ENCODE peak calls at places on chromosomes 13 and 19, in nine cellular contexts. One of them, this sample, is unnamed.

GRCh38 chr19:57088125-57088524 is 31.7 kb upstream of the USP29 start:
- DNase-seq in BE2C: no peak
- DNase-seq in pancreas: no peak
- DNase-seq in CD8-positive, alpha-beta T cell: no peak
- DNase-seq in breast epithelium: no peak
- DNase-seq in thoracic aorta: no peak
- DNase-seq in heart right ventricle: no peak
- DNase-seq in colonic mucosa: no peak
- DNase-seq in H9: no peak
- DNase-seq in this sample: no peak

GRCh38 chr13:21058361-21058760 is 3.0 kb downstream of the LATS2 start:
- DNase-seq in BE2C: no peak
- DNase-seq in pancreas: no peak
- DNase-seq in CD8-positive, alpha-beta T cell: no peak
- DNase-seq in breast epithelium: no peak
- DNase-seq in thoracic aorta: no peak
- DNase-seq in heart right ventricle: no peak
- DNase-seq in colonic mucosa: peak; percentile 37
- DNase-seq in H9: no peak
- DNase-seq in this sample: no peak

GRCh38 chr13:34942732-34943674 is 933 bp downstream of the NBEA start:
- DNase-seq in BE2C: peak; percentile 67
- DNase-seq in pancreas: peak; percentile 47
- DNase-seq in CD8-positive, alpha-beta T cell: peak; percentile 11
- DNase-seq in breast epithelium: no peak
- DNase-seq in thoracic aorta: no peak
- DNase-seq in heart right ventricle: peak; percentile 26
- DNase-seq in colonic mucosa: peak; percentile 27
- DNase-seq in H9: peak; percentile 68
- DNase-seq in this sample: peak; percentile 44

GRCh38 chr13:30710442-30710841 is 24.9 kb upstream of the ALOX5AP start:
- DNase-seq in BE2C: no peak
- DNase-seq in pancreas: no peak
- DNase-seq in CD8-positive, alpha-beta T cell: no peak
- DNase-seq in breast epithelium: no peak
- DNase-seq in thoracic aorta: no peak
- DNase-seq in heart right ventricle: no peak
- DNase-seq in colonic mucosa: no peak
- DNase-seq in H9: no peak
- DNase-seq in this sample: no peak

GRCh38 chr13:74560325-74560724 is 426.1 kb upstream of the KLF12 start:
- DNase-seq in BE2C: no peak
- DNase-seq in pancreas: no peak
- DNase-seq in CD8-positive, alpha-beta T cell: no peak
- DNase-seq in breast epithelium: no peak
- DNase-seq in thoracic aorta: no peak
- DNase-seq in heart right ventricle: no peak
- DNase-seq in colonic mucosa: no peak
- DNase-seq in H9: no peak
- DNase-seq in this sample: no peak

GRCh38 chr19:15101479-15102082 is 5.6 kb upstream of the SYDE1 start:
- DNase-seq in BE2C: peak; percentile 59
- DNase-seq in pancreas: no peak
- DNase-seq in CD8-positive, alpha-beta T cell: peak; percentile 55
- DNase-seq in breast epithelium: no peak
- DNase-seq in thoracic aorta: no peak
- DNase-seq in heart right ventricle: no peak
- DNase-seq in colonic mucosa: peak; percentile 52
- DNase-seq in H9: peak; percentile 80
- DNase-seq in this sample: peak; percentile 52

GRCh38 chr19:10835089-10835753 is 791 bp downstream of the TMED1 start:
- DNase-seq in BE2C: no peak
- DNase-seq in pancreas: no peak
- DNase-seq in CD8-positive, alpha-beta T cell: no peak
- DNase-seq in breast epithelium: peak; percentile 27
- DNase-seq in thoracic aorta: no peak
- DNase-seq in heart right ventricle: no peak
- DNase-seq in colonic mucosa: no peak
- DNase-seq in H9: peak; percentile 100
- DNase-seq in this sample: peak; percentile 100

GRCh38 chr19:28961772-28962500 is 251.0 kb downstream of the UQCRFS1 start:
- DNase-seq in BE2C: no peak
- DNase-seq in pancreas: no peak
- DNase-seq in CD8-positive, alpha-beta T cell: no peak
- DNase-seq in breast epithelium: no peak
- DNase-seq in thoracic aorta: no peak
- DNase-seq in heart right ventricle: no peak
- DNase-seq in colonic mucosa: no peak
- DNase-seq in H9: no peak
- DNase-seq in this sample: no peak

GRCh38 chr19:48415395-48415794 is 21.9 kb downstream of the GRIN2D start:
- DNase-seq in BE2C: peak; percentile 87
- DNase-seq in pancreas: peak; percentile 66
- DNase-seq in CD8-positive, alpha-beta T cell: peak; percentile 66
- DNase-seq in breast epithelium: peak; percentile 29
- DNase-seq in thoracic aorta: no peak
- DNase-seq in heart right ventricle: peak; percentile 83
- DNase-seq in colonic mucosa: peak; percentile 95
- DNase-seq in H9: peak; percentile 94
- DNase-seq in this sample: peak; percentile 78

GRCh38 chr19:27794444-27795042 is 1418.4 kb downstream of the UQCRFS1 start:
- DNase-seq in BE2C: no peak
- DNase-seq in pancreas: no peak
- DNase-seq in CD8-positive, alpha-beta T cell: no peak
- DNase-seq in breast epithelium: no peak
- DNase-seq in thoracic aorta: no peak
- DNase-seq in heart right ventricle: peak; percentile 17
- DNase-seq in colonic mucosa: no peak
- DNase-seq in H9: peak; percentile 59
- DNase-seq in this sample: no peak

GRCh38 chr19:29483944-29484581 is 41.7 kb upstream of the VSTM2B start:
- DNase-seq in BE2C: no peak
- DNase-seq in pancreas: no peak
- DNase-seq in CD8-positive, alpha-beta T cell: no peak
- DNase-seq in breast epithelium: no peak
- DNase-seq in thoracic aorta: no peak
- DNase-seq in heart right ventricle: no peak
- DNase-seq in colonic mucosa: no peak
- DNase-seq in H9: peak; percentile 39
- DNase-seq in this sample: no peak

GRCh38 chr13:96821971-96822370 is 172.3 kb downstream of the OXGR1 start:
- DNase-seq in BE2C: peak; percentile 26
- DNase-seq in pancreas: no peak
- DNase-seq in CD8-positive, alpha-beta T cell: no peak
- DNase-seq in breast epithelium: no peak
- DNase-seq in thoracic aorta: no peak
- DNase-seq in heart right ventricle: no peak
- DNase-seq in colonic mucosa: no peak
- DNase-seq in H9: no peak
- DNase-seq in this sample: no peak

GRCh38 chr13:96819375-96819774 is 174.9 kb downstream of the OXGR1 start:
- DNase-seq in BE2C: no peak
- DNase-seq in pancreas: no peak
- DNase-seq in CD8-positive, alpha-beta T cell: no peak
- DNase-seq in breast epithelium: no peak
- DNase-seq in thoracic aorta: no peak
- DNase-seq in heart right ventricle: no peak
- DNase-seq in colonic mucosa: no peak
- DNase-seq in H9: no peak
- DNase-seq in this sample: no peak

GRCh38 chr13:96824110-96824509 is 170.2 kb downstream of the OXGR1 start:
- DNase-seq in BE2C: no peak
- DNase-seq in pancreas: no peak
- DNase-seq in CD8-positive, alpha-beta T cell: no peak
- DNase-seq in breast epithelium: no peak
- DNase-seq in thoracic aorta: no peak
- DNase-seq in heart right ventricle: no peak
- DNase-seq in colonic mucosa: no peak
- DNase-seq in H9: no peak
- DNase-seq in this sample: no peak

GRCh38 chr13:96822900-96823299 is 171.4 kb downstream of the OXGR1 start:
- DNase-seq in BE2C: peak; percentile 70
- DNase-seq in pancreas: peak; percentile 33
- DNase-seq in CD8-positive, alpha-beta T cell: no peak
- DNase-seq in breast epithelium: no peak
- DNase-seq in thoracic aorta: no peak
- DNase-seq in heart right ventricle: no peak
- DNase-seq in colonic mucosa: peak; percentile 25
- DNase-seq in H9: peak; percentile 65
- DNase-seq in this sample: peak; percentile 49

GRCh38 chr13:96821381-96821780 is 172.9 kb downstream of the OXGR1 start:
- DNase-seq in BE2C: no peak
- DNase-seq in pancreas: no peak
- DNase-seq in CD8-positive, alpha-beta T cell: no peak
- DNase-seq in breast epithelium: no peak
- DNase-seq in thoracic aorta: no peak
- DNase-seq in heart right ventricle: no peak
- DNase-seq in colonic mucosa: no peak
- DNase-seq in H9: no peak
- DNase-seq in this sample: no peak
- H3K4me1 ChIP-seq in BE2C: peaks cover 6% of the 10 kb centered on the region
- H3K4me1 ChIP-seq in pancreas: no peaks in the 10 kb centered on the region
- H3K4me1 ChIP-seq in CD8-positive, alpha-beta T cell: no peaks in the 10 kb centered on the region
- H3K4me1 ChIP-seq in breast epithelium: no peaks in the 10 kb centered on the region
- H3K4me1 ChIP-seq in thoracic aorta: peaks cover 44% of the 10 kb centered on the region
- H3K4me1 ChIP-seq in heart right ventricle: no peaks in the 10 kb centered on the region
- H3K4me1 ChIP-seq in colonic mucosa: no peaks in the 10 kb centered on the region
- H3K4me1 ChIP-seq in H9: peaks cover 2% of the 10 kb centered on the region
- H3K4me1 ChIP-seq in this sample: peaks cover 7% of the 10 kb centered on the region

DNA sequence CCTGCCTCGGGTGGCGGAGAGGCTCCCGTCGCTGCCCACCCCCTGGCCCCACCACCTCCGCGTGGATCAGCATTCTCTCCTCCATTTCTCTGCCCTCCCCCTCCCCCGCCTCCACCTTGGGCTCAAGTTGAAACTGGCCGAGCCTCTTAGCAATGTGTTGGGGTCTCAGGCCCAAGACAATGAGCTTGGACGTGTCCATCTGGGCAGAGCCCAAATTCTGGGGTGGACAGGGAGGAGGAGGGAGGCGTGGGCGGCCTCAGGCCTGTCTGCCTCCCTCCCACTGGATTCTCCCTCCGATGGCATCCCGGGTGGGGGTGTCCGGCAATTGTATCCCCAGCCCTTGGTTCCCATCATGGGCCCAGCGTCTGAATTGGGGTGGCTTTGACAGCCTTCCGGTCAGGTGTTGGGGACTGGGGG is 1.2 kb downstream of the CELF5 start:
- DNase-seq in BE2C: no peak
- DNase-seq in pancreas: no peak
- DNase-seq in CD8-positive, alpha-beta T cell: no peak
- DNase-seq in breast epithelium: no peak
- DNase-seq in thoracic aorta: no peak
- DNase-seq in heart right ventricle: no peak
- DNase-seq in colonic mucosa: no peak
- DNase-seq in H9: no peak
- DNase-seq in this sample: no peak
- H3K27me3 ChIP-seq in BE2C: peaks cover 49% of the 10 kb centered on the region
- H3K27me3 ChIP-seq in pancreas: no peaks in the 10 kb centered on the region
- H3K27me3 ChIP-seq in CD8-positive, alpha-beta T cell: no peaks in the 10 kb centered on the region
- H3K27me3 ChIP-seq in breast epithelium: no peaks in the 10 kb centered on the region
- H3K27me3 ChIP-seq in thoracic aorta: peaks cover 4% of the 10 kb centered on the region
- H3K27me3 ChIP-seq in heart right ventricle: peaks cover 83% of the 10 kb centered on the region
- H3K27me3 ChIP-seq in colonic mucosa: peaks cover 21% of the 10 kb centered on the region
- H3K27me3 ChIP-seq in H9: no peaks in the 10 kb centered on the region
- H3K27me3 ChIP-seq in this sample: peaks cover 65% of the 10 kb centered on the region

DNA sequence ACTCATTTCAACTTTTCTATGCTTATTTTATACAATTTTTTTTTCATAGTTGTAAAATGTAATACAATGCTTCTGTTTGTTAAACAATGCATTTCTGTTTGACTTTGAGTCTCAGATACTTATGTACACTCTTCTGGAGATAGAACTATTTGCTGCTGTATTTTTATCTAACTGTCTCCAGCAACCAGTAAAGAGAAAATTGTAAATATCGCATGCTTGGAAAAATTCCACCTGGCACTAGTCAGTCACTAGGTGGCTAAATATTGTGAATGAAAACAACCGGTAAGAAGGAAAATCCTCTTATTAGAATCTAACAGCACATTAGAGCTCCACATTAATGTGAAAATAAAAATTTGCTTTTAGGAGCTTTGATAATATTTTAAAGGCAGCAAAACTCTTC is 876.5 kb downstream of the PCDH9 start:
- DNase-seq in BE2C: no peak
- DNase-seq in pancreas: no peak
- DNase-seq in CD8-positive, alpha-beta T cell: no peak
- DNase-seq in breast epithelium: no peak
- DNase-seq in thoracic aorta: no peak
- DNase-seq in heart right ventricle: no peak
- DNase-seq in colonic mucosa: no peak
- DNase-seq in H9: no peak
- DNase-seq in this sample: no peak
- H3K4me1 ChIP-seq in BE2C: no peaks in the 10 kb centered on the region
- H3K4me1 ChIP-seq in pancreas: no peaks in the 10 kb centered on the region
- H3K4me1 ChIP-seq in CD8-positive, alpha-beta T cell: no peaks in the 10 kb centered on the region
- H3K4me1 ChIP-seq in breast epithelium: no peaks in the 10 kb centered on the region
- H3K4me1 ChIP-seq in thoracic aorta: peaks cover 8% of the 10 kb centered on the region
- H3K4me1 ChIP-seq in heart right ventricle: peaks cover 26% of the 10 kb centered on the region
- H3K4me1 ChIP-seq in colonic mucosa: no peaks in the 10 kb centered on the region
- H3K4me1 ChIP-seq in H9: no peaks in the 10 kb centered on the region
- H3K4me1 ChIP-seq in this sample: peaks cover 20% of the 10 kb centered on the region

GRCh38 chr19:41930926-41931592 is 2.8 kb upstream of the ERFL start:
- DNase-seq in BE2C: no peak
- DNase-seq in pancreas: no peak
- DNase-seq in CD8-positive, alpha-beta T cell: no peak
- DNase-seq in breast epithelium: no peak
- DNase-seq in thoracic aorta: no peak
- DNase-seq in heart right ventricle: no peak
- DNase-seq in colonic mucosa: no peak
- DNase-seq in H9: peak; percentile 84
- DNase-seq in this sample: no peak

GRCh38 chr19:41933693-41934426 is 5.6 kb upstream of the ERFL start:
- DNase-seq in BE2C: no peak
- DNase-seq in pancreas: no peak
- DNase-seq in CD8-positive, alpha-beta T cell: no peak
- DNase-seq in breast epithelium: no peak
- DNase-seq in thoracic aorta: no peak
- DNase-seq in heart right ventricle: no peak
- DNase-seq in colonic mucosa: no peak
- DNase-seq in H9: no peak
- DNase-seq in this sample: no peak

GRCh38 chr19:41934849-41935374 is 6.7 kb upstream of the ERFL start:
- DNase-seq in BE2C: peak; percentile 85
- DNase-seq in pancreas: peak; percentile 66
- DNase-seq in CD8-positive, alpha-beta T cell: peak; percentile 81
- DNase-seq in breast epithelium: peak; percentile 36
- DNase-seq in thoracic aorta: no peak
- DNase-seq in heart right ventricle: peak; percentile 63
- DNase-seq in colonic mucosa: peak; percentile 85
- DNase-seq in H9: peak; percentile 89
- DNase-seq in this sample: peak; percentile 77

GRCh38 chr19:41932259-41933130 is 4.2 kb upstream of the ERFL start:
- DNase-seq in BE2C: no peak
- DNase-seq in pancreas: no peak
- DNase-seq in CD8-positive, alpha-beta T cell: no peak
- DNase-seq in breast epithelium: no peak
- DNase-seq in thoracic aorta: no peak
- DNase-seq in heart right ventricle: no peak
- DNase-seq in colonic mucosa: no peak
- DNase-seq in H9: no peak
- DNase-seq in this sample: no peak

DNA sequence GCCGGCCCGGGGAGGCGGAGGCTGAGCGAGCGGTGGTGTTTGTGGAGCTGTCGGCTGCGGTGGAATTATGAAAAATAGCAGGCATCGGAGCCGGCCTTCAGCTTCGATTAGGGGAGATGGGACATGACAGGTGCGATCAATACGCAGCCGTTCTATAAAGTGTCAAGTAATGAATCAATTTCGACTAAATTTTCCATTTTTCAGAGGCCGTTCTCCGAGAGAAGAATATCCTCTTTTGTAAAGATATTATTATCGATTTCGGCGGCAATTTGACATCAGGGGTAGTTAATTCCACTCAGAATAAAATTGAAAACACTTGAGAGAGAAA is 4.8 kb upstream of the ERFL start:
- DNase-seq in BE2C: no peak
- DNase-seq in pancreas: no peak
- DNase-seq in CD8-positive, alpha-beta T cell: no peak
- DNase-seq in breast epithelium: no peak
- DNase-seq in thoracic aorta: no peak
- DNase-seq in heart right ventricle: no peak
- DNase-seq in colonic mucosa: no peak
- DNase-seq in H9: no peak
- DNase-seq in this sample: no peak
- H3K27me3 ChIP-seq in BE2C: peaks cover 89% of the 10 kb centered on the region
- H3K27me3 ChIP-seq in pancreas: no peaks in the 10 kb centered on the region
- H3K27me3 ChIP-seq in CD8-positive, alpha-beta T cell: no peaks in the 10 kb centered on the region
- H3K27me3 ChIP-seq in breast epithelium: peaks cover 2% of the 10 kb centered on the region
- H3K27me3 ChIP-seq in thoracic aorta: peaks cover 12% of the 10 kb centered on the region
- H3K27me3 ChIP-seq in heart right ventricle: peaks cover 80% of the 10 kb centered on the region
- H3K27me3 ChIP-seq in colonic mucosa: peaks cover 11% of the 10 kb centered on the region
- H3K27me3 ChIP-seq in H9: peaks cover 84% of the 10 kb centered on the region
- H3K27me3 ChIP-seq in this sample: peaks cover 10% of the 10 kb centered on the region

This sample was measured in stomach.